ENCODE peak calls at places on chromosomes 1 and 21, in five cellular contexts. C is PC-9, H is HTR-8/SVneo, M is memory B cell, O is NCI-H1930. J is an unnamed sample.

GRCh38 chr1:50929376-50929958 is 30.6 kb downstream of the FAF1 start:
- DNase-seq in O (no peak), C (no peak), H (peak), M (no peak), J (no peak)

GRCh38 chr1:93235261-93235660 is 54.7 kb downstream of the CCDC18 start:
- DNase-seq in O (no peak), M (no peak), H (no peak), C (no peak), J (no peak)

GRCh38 chr1:84505167-84506001 is 802 bp upstream of the SPATA1 start:
- DNase-seq in O (peak), M (no peak), C (peak), H (peak), J (peak)

GRCh38 chr1:247373721-247374141 is 42.1 kb upstream of the ZNF496 start:
- DNase-seq in M (peak), H (no peak), C (no peak), O (no peak), J (peak)

GRCh38 chr1:53582211-53583020 is 123.2 kb downstream of the DMRTB1 start:
- DNase-seq in M (no peak), O (no peak), H (no peak), C (peak), J (no peak)

GRCh38 chr1:32876341-32877210 is 5.9 kb upstream of the FNDC5 start:
- DNase-seq in M (peak), H (no peak), O (no peak), C (no peak), J (peak)

GRCh38 chr1:67552336-67552759 is 122.1 kb upstream of the SERBP1 start:
- DNase-seq in C (peak), O (no peak), H (no peak), M (no peak), J (no peak)

GRCh38 chr1:36327421-36328087 is 4.1 kb upstream of the EVA1B start:
- DNase-seq in M (no peak), O (no peak), H (no peak), C (no peak), J (no peak)

GRCh38 chr1:66374561-66375111 is 159.3 kb upstream of the SGIP1 start:
- DNase-seq in O (no peak), C (no peak), H (peak), M (no peak), J (no peak)

GRCh38 chr21:41634211-41634694 is 126.3 kb upstream of the TMPRSS2 start:
- DNase-seq in H (no peak), M (no peak), O (no peak), C (peak), J (no peak)

GRCh38 chr1:163174524-163175437 is 27.9 kb downstream of the RGS5 start:
- DNase-seq in C (peak), M (peak), H (peak), O (no peak), J (peak)

GRCh38 chr1:17193222-17194132 is 11.5 kb upstream of the PADI1 start:
- DNase-seq in O (no peak), C (no peak), M (no peak), H (no peak), J (no peak)

GRCh38 chr1:64539808-64540207 is 69.9 kb downstream of the CACHD1 start:
- DNase-seq in C (no peak), H (no peak), O (no peak), M (no peak), J (no peak)

GRCh38 chr21:37578471-37579126 is 212.0 kb downstream of the DYRK1A start:
- DNase-seq in M (no peak), H (no peak), O (no peak), C (no peak), J (no peak)

GRCh38 chr1:61004269-61005003 is 77.9 kb upstream of the NFIA start:
- DNase-seq in M (no peak), H (no peak), C (no peak), O (no peak), J (no peak)

GRCh38 chr1:197099444-197099843 is 32.4 kb upstream of the F13B start:
- DNase-seq in O (no peak), H (no peak), M (no peak), C (no peak), J (no peak)

GRCh38 chr1:37133276-37134145 is 99.2 kb upstream of the GRIK3 start:
- DNase-seq in H (no peak), C (no peak), M (no peak), O (no peak), J (no peak)

GRCh38 chr21:21734088-21734487 is 735.9 kb downstream of the NCAM2 start:
- DNase-seq in M (no peak), O (no peak), H (no peak), C (no peak), J (no peak)

J was measured in GM12891.